ENCODE peak calls at places on chromosomes 11 and 22, in four cellular contexts. Z, L, X and G are unnamed samples.
A peak's percentile ranks its signal among the peaks of the same experiment; 100 is the strongest.

GRCh38 chr11:118660646-118661424 is 18.6 kb downstream of the TREH start:
- DNase-seq in L (no peak), Z (no peak), X (no peak), G (no peak)

GRCh38 chr11:69697489-69697843 is 6.4 kb downstream of the FGF19 start:
- DNase-seq in L (no peak), X (no peak), Z (no peak), G (no peak)

GRCh38 chr11:37560346-37560745 is 962.3 kb upstream of the RAG2 start:
- DNase-seq in Z (no peak), X (no peak), L (no peak), G (no peak)

GRCh38 chr11:102007567-102008437 is 39.4 kb upstream of the CFAP300 start:
- DNase-seq in Z (peak; percentile 95), X (peak; percentile 55), L (no peak), G (peak; percentile 58)

GRCh38 chr11:269146-269890 is 8.9 kb upstream of the NLRP6 start:
- DNase-seq in X (peak; percentile 82), L (no peak), Z (no peak), G (no peak)

GRCh38 chr22:47379037-47379436 is 616.6 kb downstream of the TBC1D22A start:
- DNase-seq in L (peak; percentile 41), Z (no peak), X (no peak), G (no peak)

GRCh38 chr22:32916025-32916424 is 114.5 kb downstream of the TIMP3 start:
- DNase-seq in X (no peak), Z (no peak), L (no peak), G (no peak)

GRCh38 chr22:35498446-35498845 is 42.2 kb upstream of the RASD2 start:
- DNase-seq in Z (no peak), L (no peak), X (no peak), G (no peak)

GRCh38 chr22:17891427-17892167 is 117.3 kb upstream of the BID start:
- DNase-seq in L (peak; percentile 78), Z (no peak), X (peak; percentile 81), G (peak; percentile 82)

GRCh38 chr22:27512283-27512761 is 289.2 kb downstream of the MN1 start:
- DNase-seq in X (peak; percentile 66), L (peak; percentile 54), Z (peak; percentile 16), G (peak; percentile 60)

GRCh38 chr22:49827307-49827852 is 293 bp downstream of the BRD1 start:
- DNase-seq in Z (no peak), X (no peak), L (no peak), G (no peak)

GRCh38 chr11:86418929-86419328 is 44.2 kb downstream of the CCDC81 start:
- DNase-seq in Z (peak; percentile 17), L (no peak), X (no peak), G (no peak)

GRCh38 chr11:67379061-67380058 is 6.0 kb upstream of the CLCF1 start:
- DNase-seq in Z (peak; percentile 89), X (peak; percentile 64), L (no peak), G (no peak)

GRCh38 chr22:40979871-40980270 is 28.7 kb downstream of the RBX1 start:
- DNase-seq in Z (no peak), X (no peak), L (no peak), G (no peak)

GRCh38 chr11:67163006-67163405 is 43.9 kb downstream of the KDM2A start:
- DNase-seq in L (no peak), Z (no peak), X (no peak), G (no peak)

GRCh38 chr11:118608268-118609214 is 1.1 kb downstream of the PHLDB1 start:
- DNase-seq in X (peak; percentile 90), L (no peak), Z (peak; percentile 49), G (peak; percentile 51)

GRCh38 chr22:35334010-35334409 is 34.3 kb downstream of the TOM1 start:
- DNase-seq in Z (no peak), X (no peak), L (no peak), G (no peak)

GRCh38 chr11:85903406-85903805 is 48.2 kb downstream of the CCDC83 start:
- DNase-seq in X (no peak), Z (no peak), L (no peak), G (no peak)

GRCh38 chr11:44065161-44065571 is 904 bp upstream of the ACCS start:
- DNase-seq in L (no peak), X (no peak), Z (no peak), G (no peak)

GRCh38 chr22:35465109-35465701 is 65.3 kb downstream of the MCM5 start:
- DNase-seq in L (no peak), Z (no peak), X (peak; percentile 55), G (no peak)

GRCh38 chr11:34002420-34002819 is 49.1 kb upstream of the CAPRIN1 start:
- DNase-seq in X (peak; percentile 56), L (no peak), Z (no peak), G (no peak)

GRCh38 chr22:44455151-44455962 is 42.7 kb downstream of the RTL6 start:
- DNase-seq in Z (no peak), X (peak; percentile 77), L (peak; percentile 10), G (no peak)

GRCh38 chr11:93662177-93662575 is 694 bp downstream of the CEP295 start:
- DNase-seq in L (no peak), X (no peak), Z (no peak), G (no peak)

GRCh38 chr11:65295001-65295400 is 19.7 kb upstream of the CDC42EP2 start:
- DNase-seq in Z (no peak), L (no peak), X (no peak), G (peak; percentile 37)

GRCh38 chr11:58394195-58394594 is 12.5 kb downstream of the OR5B3 start:
- DNase-seq in Z (no peak), L (no peak), X (no peak), G (no peak)

GRCh38 chr22:49408102-49408836 is 419.4 kb downstream of the BRD1 start:
- DNase-seq in Z (no peak), X (no peak), L (no peak), G (no peak)

GRCh38 chr22:36198936-36199616 is 2.5 kb downstream of the APOL4 start:
- DNase-seq in X (no peak), L (no peak), Z (no peak), G (no peak)

GRCh38 chr22:45892681-45893461 is 84.1 kb downstream of the WNT7B start:
- DNase-seq in L (no peak), X (no peak), Z (no peak), G (no peak)

GRCh38 chr11:3353066-3353465 is 25.9 kb downstream of the ZNF195 start:
- DNase-seq in Z (no peak), L (no peak), X (no peak), G (no peak)

GRCh38 chr11:31764766-31765165 is 46.4 kb downstream of the PAX6 start:
- DNase-seq in X (no peak), Z (no peak), L (no peak), G (no peak)

GRCh38 chr11:63862923-63863322 is 24.0 kb downstream of the MARK2 start:
- DNase-seq in Z (peak; percentile 71), X (peak; percentile 64), L (peak; percentile 82), G (no peak)

GRCh38 chr11:44930588-44931302 is 19.9 kb downstream of the TP53I11 start:
- DNase-seq in Z (no peak), X (no peak), L (no peak), G (no peak)

GRCh38 chr11:132586801-132587200 is 945.5 kb downstream of the OPCML start:
- DNase-seq in Z (no peak), L (no peak), X (no peak), G (peak; percentile 7)

GRCh38 chr11:119352857-119353260 is 6.4 kb upstream of the MFRP start:
- DNase-seq in X (no peak), Z (no peak), L (no peak), G (peak; percentile 48)

GRCh38 chr11:55673860-55674259 is 11.9 kb downstream of the OR4C6 start:
- DNase-seq in Z (no peak), X (no peak), L (no peak), G (no peak)

GRCh38 chr11:9214765-9215164 is 50.4 kb downstream of the DENND5A start:
- DNase-seq in Z (peak; percentile 38), X (no peak), L (no peak), G (no peak)

DNA sequence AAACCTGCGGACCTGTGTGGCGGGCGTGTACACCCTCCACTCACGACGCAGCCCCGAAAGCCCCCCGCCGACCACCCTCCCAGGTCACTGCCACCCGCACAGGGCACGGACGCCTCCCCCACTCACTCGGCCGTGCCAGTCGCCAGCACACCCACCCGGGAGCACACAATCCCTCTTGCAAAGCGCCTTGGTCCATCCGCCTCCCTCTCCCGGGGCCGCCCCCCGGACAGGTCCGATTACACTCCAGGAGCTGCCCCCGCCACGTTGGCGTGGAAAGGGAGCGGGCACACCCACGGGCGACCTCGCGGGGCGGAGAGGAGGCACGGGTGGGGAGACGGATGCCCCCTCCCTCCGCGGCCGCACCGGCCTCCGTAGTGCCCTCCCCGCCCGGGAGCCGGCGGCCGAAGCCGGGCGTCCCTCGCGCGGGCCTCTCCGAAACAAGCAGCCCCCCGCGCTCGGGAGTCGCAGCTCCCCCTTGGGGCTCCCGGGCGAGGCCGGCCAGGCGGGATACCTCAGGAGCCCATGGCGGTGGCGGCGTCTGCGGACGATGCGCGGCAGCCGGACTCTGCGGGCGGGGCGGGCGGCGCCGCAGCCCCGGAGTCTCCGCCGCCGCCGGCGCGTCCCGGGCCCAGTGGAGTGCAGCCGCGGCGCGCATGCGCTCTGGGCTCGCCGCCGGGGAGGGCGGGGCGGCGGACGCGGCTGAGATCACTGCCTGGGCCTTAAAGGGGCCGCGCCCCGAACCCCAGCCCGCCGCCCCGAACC is at the start of gene TMEM184B:
- DNase-seq in L (peak; percentile 81), Z (peak; percentile 55), X (peak; percentile 90), G (peak; percentile 75)
- TF ChIP-seq POLR2A in L (peak; percentile 96), Z (peak; percentile 75), X (peak; percentile 91), G (peak; percentile 94)

GRCh38 chr11:15957234-15957633 is 399.1 kb downstream of the SOX6 start:
- DNase-seq in Z (no peak), X (no peak), L (no peak), G (no peak)
- H3K4me3 ChIP-seq in Z (no peak overlapping the region), X (no peak overlapping the region), L (no peak overlapping the region), G (no peak overlapping the region)

DNA sequence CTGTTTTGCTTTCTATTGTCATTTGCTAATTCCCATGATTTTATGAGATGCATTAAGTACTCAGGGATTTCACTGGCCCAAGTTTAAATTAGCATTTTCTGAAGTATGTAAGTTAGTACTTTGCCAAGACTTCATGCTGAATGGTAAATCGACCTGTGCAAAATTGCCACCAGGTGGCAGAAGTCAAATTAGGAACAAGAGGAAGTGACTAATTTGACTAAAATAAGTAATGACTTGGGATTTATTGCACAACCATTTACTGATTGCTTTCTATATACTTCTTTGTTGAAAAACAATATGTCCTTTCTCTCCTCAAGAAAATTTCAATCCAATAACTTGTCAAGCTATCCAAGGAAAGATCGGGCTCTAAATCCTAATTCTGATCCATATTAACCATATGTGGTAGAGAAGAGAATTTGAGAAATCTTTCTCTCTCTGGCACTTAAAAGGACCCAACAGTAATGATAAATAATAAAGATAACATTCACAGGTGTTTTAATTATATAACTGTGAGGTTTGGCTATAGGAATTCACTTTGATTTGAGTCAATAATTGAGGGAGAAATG is 253.7 kb upstream of the CHORDC1 start:
- DNase-seq in Z (peak; percentile 54), X (no peak), L (peak; percentile 47), G (peak; percentile 14)
- TF ChIP-seq CTCF in Z (peak; percentile 46), X (no peak), L (peak; percentile 59), G (no peak)

DNA sequence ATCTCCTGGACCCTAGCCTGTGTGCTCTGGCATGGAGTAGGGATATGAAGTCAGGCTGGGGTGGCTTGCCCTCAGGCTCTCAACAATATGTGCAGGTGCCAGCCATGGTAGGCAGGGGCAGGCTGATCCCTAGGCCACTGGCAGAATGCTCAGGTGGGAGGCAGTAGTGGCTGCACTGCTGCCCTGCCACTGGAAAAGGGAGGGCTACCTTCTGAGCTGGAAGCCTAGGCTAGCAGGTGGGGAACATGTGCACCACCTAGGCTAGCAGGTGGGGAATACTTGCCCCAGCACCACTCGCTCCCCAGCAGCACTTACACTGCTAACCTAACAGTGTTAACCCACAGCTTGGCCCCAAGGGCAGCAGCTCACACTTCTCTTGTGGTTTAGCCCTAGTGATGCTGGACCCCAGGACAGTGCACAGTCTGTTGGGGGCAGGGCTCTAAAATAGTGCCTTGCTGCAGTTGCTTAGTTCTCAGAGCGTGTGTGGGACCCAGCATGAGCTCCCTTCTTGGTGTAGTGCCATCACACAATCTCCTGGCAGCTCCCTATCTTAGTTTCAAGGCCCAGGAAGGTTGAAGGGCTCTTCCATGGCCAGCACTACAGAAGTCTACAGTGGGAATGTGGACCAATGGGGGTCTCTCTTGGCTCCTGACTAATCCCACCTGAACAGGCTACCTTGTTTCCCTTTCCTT is 130.8 kb downstream of the FCHSD2 start:
- DNase-seq in X (no peak), Z (no peak), L (no peak), G (no peak)
- TF ChIP-seq POLR2A in X (no peak), Z (no peak), L (no peak), G (no peak)